ENCODE peak calls at places on chromosomes 12 and 14, in nine cellular contexts. One of them, this sample, is unnamed.

GRCh38 chr12:18799561-18799960 is 61.6 kb downstream of the CAPZA3 start:
- DNase-seq in EL: peak
- DNase-seq in stimulated activated CD8-positive, alpha-beta memory T cell treated with anti-CD3 and anti-CD28 coated beads, Interleukin-15, amount 100 ng/mL, for 1 hour: no peak
- DNase-seq in T-helper 9 cell: no peak
- DNase-seq in A549: no peak
- DNase-seq in effector memory CD4-positive, alpha-beta T cell: no peak
- DNase-seq in HTR-8/SVneo: peak
- DNase-seq in IMR-90: peak
- DNase-seq in RCC 7860: no peak
- DNase-seq in this sample: peak

GRCh38 chr14:57736391-57736790 is 129.5 kb downstream of the SLC35F4 start:
- DNase-seq in EL: no peak
- DNase-seq in stimulated activated CD8-positive, alpha-beta memory T cell treated with anti-CD3 and anti-CD28 coated beads, Interleukin-15, amount 100 ng/mL, for 1 hour: no peak
- DNase-seq in T-helper 9 cell: no peak
- DNase-seq in A549: no peak
- DNase-seq in effector memory CD4-positive, alpha-beta T cell: no peak
- DNase-seq in HTR-8/SVneo: no peak
- DNase-seq in IMR-90: no peak
- DNase-seq in RCC 7860: no peak
- DNase-seq in this sample: no peak

GRCh38 chr14:35814371-35815005 is 5.4 kb upstream of the RALGAPA1 start:
- DNase-seq in EL: peak
- DNase-seq in stimulated activated CD8-positive, alpha-beta memory T cell treated with anti-CD3 and anti-CD28 coated beads, Interleukin-15, amount 100 ng/mL, for 1 hour: peak
- DNase-seq in T-helper 9 cell: peak
- DNase-seq in A549: peak
- DNase-seq in effector memory CD4-positive, alpha-beta T cell: peak
- DNase-seq in HTR-8/SVneo: no peak
- DNase-seq in IMR-90: peak
- DNase-seq in RCC 7860: no peak
- DNase-seq in this sample: peak

GRCh38 chr14:68461086-68461485 is 331.8 kb downstream of the ZFP36L1 start:
- DNase-seq in EL: no peak
- DNase-seq in stimulated activated CD8-positive, alpha-beta memory T cell treated with anti-CD3 and anti-CD28 coated beads, Interleukin-15, amount 100 ng/mL, for 1 hour: no peak
- DNase-seq in T-helper 9 cell: no peak
- DNase-seq in A549: no peak
- DNase-seq in effector memory CD4-positive, alpha-beta T cell: no peak
- DNase-seq in HTR-8/SVneo: no peak
- DNase-seq in IMR-90: no peak
- DNase-seq in RCC 7860: no peak
- DNase-seq in this sample: no peak

GRCh38 chr12:56880416-56881035 is 53.7 kb downstream of the SDR9C7 start:
- DNase-seq in EL: no peak
- DNase-seq in stimulated activated CD8-positive, alpha-beta memory T cell treated with anti-CD3 and anti-CD28 coated beads, Interleukin-15, amount 100 ng/mL, for 1 hour: no peak
- DNase-seq in T-helper 9 cell: no peak
- DNase-seq in A549: no peak
- DNase-seq in effector memory CD4-positive, alpha-beta T cell: no peak
- DNase-seq in HTR-8/SVneo: no peak
- DNase-seq in IMR-90: no peak
- DNase-seq in RCC 7860: peak
- DNase-seq in this sample: peak

GRCh38 chr12:6827982-6828670 is at the start of gene P3H3:
- DNase-seq in EL: peak
- DNase-seq in stimulated activated CD8-positive, alpha-beta memory T cell treated with anti-CD3 and anti-CD28 coated beads, Interleukin-15, amount 100 ng/mL, for 1 hour: no peak
- DNase-seq in T-helper 9 cell: peak
- DNase-seq in A549: peak
- DNase-seq in effector memory CD4-positive, alpha-beta T cell: no peak
- DNase-seq in HTR-8/SVneo: peak
- DNase-seq in IMR-90: peak
- DNase-seq in RCC 7860: peak
- DNase-seq in this sample: peak

GRCh38 chr12:90682398-90682797 is 272.6 kb downstream of the CCER1 start:
- DNase-seq in EL: peak
- DNase-seq in stimulated activated CD8-positive, alpha-beta memory T cell treated with anti-CD3 and anti-CD28 coated beads, Interleukin-15, amount 100 ng/mL, for 1 hour: no peak
- DNase-seq in T-helper 9 cell: no peak
- DNase-seq in A549: no peak
- DNase-seq in effector memory CD4-positive, alpha-beta T cell: no peak
- DNase-seq in HTR-8/SVneo: no peak
- DNase-seq in IMR-90: peak
- DNase-seq in RCC 7860: no peak
- DNase-seq in this sample: no peak

GRCh38 chr14:81472096-81472800 is 61.4 kb downstream of the SEL1L start:
- DNase-seq in EL: no peak
- DNase-seq in stimulated activated CD8-positive, alpha-beta memory T cell treated with anti-CD3 and anti-CD28 coated beads, Interleukin-15, amount 100 ng/mL, for 1 hour: no peak
- DNase-seq in T-helper 9 cell: no peak
- DNase-seq in A549: no peak
- DNase-seq in effector memory CD4-positive, alpha-beta T cell: no peak
- DNase-seq in HTR-8/SVneo: no peak
- DNase-seq in IMR-90: peak
- DNase-seq in RCC 7860: no peak
- DNase-seq in this sample: no peak

GRCh38 chr12:7951671-7952070 is 15.7 kb upstream of the SLC2A3 start:
- DNase-seq in EL: no peak
- DNase-seq in stimulated activated CD8-positive, alpha-beta memory T cell treated with anti-CD3 and anti-CD28 coated beads, Interleukin-15, amount 100 ng/mL, for 1 hour: no peak
- DNase-seq in T-helper 9 cell: no peak
- DNase-seq in A549: no peak
- DNase-seq in effector memory CD4-positive, alpha-beta T cell: no peak
- DNase-seq in HTR-8/SVneo: no peak
- DNase-seq in IMR-90: no peak
- DNase-seq in RCC 7860: no peak
- DNase-seq in this sample: peak

GRCh38 chr14:50835280-50835679 is 4.3 kb upstream of the NIN start:
- DNase-seq in EL: peak
- DNase-seq in stimulated activated CD8-positive, alpha-beta memory T cell treated with anti-CD3 and anti-CD28 coated beads, Interleukin-15, amount 100 ng/mL, for 1 hour: no peak
- DNase-seq in T-helper 9 cell: no peak
- DNase-seq in A549: no peak
- DNase-seq in effector memory CD4-positive, alpha-beta T cell: no peak
- DNase-seq in HTR-8/SVneo: no peak
- DNase-seq in IMR-90: peak
- DNase-seq in RCC 7860: peak
- DNase-seq in this sample: peak

GRCh38 chr12:2291182-2291832 is 238.5 kb downstream of the CACNA1C start:
- DNase-seq in EL: no peak
- DNase-seq in stimulated activated CD8-positive, alpha-beta memory T cell treated with anti-CD3 and anti-CD28 coated beads, Interleukin-15, amount 100 ng/mL, for 1 hour: no peak
- DNase-seq in T-helper 9 cell: no peak
- DNase-seq in A549: peak
- DNase-seq in effector memory CD4-positive, alpha-beta T cell: peak
- DNase-seq in HTR-8/SVneo: peak
- DNase-seq in IMR-90: no peak
- DNase-seq in RCC 7860: peak
- DNase-seq in this sample: peak

GRCh38 chr12:89556976-89557375 is 31.1 kb upstream of the POC1B start:
- DNase-seq in EL: no peak
- DNase-seq in stimulated activated CD8-positive, alpha-beta memory T cell treated with anti-CD3 and anti-CD28 coated beads, Interleukin-15, amount 100 ng/mL, for 1 hour: no peak
- DNase-seq in T-helper 9 cell: no peak
- DNase-seq in A549: no peak
- DNase-seq in effector memory CD4-positive, alpha-beta T cell: no peak
- DNase-seq in HTR-8/SVneo: no peak
- DNase-seq in IMR-90: peak
- DNase-seq in RCC 7860: peak
- DNase-seq in this sample: peak

GRCh38 chr12:106417926-106418910 is 60.7 kb downstream of the POLR3B start:
- DNase-seq in EL: peak
- DNase-seq in stimulated activated CD8-positive, alpha-beta memory T cell treated with anti-CD3 and anti-CD28 coated beads, Interleukin-15, amount 100 ng/mL, for 1 hour: no peak
- DNase-seq in T-helper 9 cell: no peak
- DNase-seq in A549: no peak
- DNase-seq in effector memory CD4-positive, alpha-beta T cell: no peak
- DNase-seq in HTR-8/SVneo: peak
- DNase-seq in IMR-90: peak
- DNase-seq in RCC 7860: peak
- DNase-seq in this sample: peak

GRCh38 chr14:102510616-102511520 is 1.3 kb upstream of the ANKRD9 start:
- DNase-seq in EL: no peak
- DNase-seq in stimulated activated CD8-positive, alpha-beta memory T cell treated with anti-CD3 and anti-CD28 coated beads, Interleukin-15, amount 100 ng/mL, for 1 hour: no peak
- DNase-seq in T-helper 9 cell: no peak
- DNase-seq in A549: peak
- DNase-seq in effector memory CD4-positive, alpha-beta T cell: no peak
- DNase-seq in HTR-8/SVneo: no peak
- DNase-seq in IMR-90: no peak
- DNase-seq in RCC 7860: no peak
- DNase-seq in this sample: no peak

GRCh38 chr12:89067436-89067835 is 284.9 kb downstream of the DUSP6 start:
- DNase-seq in EL: peak
- DNase-seq in stimulated activated CD8-positive, alpha-beta memory T cell treated with anti-CD3 and anti-CD28 coated beads, Interleukin-15, amount 100 ng/mL, for 1 hour: no peak
- DNase-seq in T-helper 9 cell: no peak
- DNase-seq in A549: peak
- DNase-seq in effector memory CD4-positive, alpha-beta T cell: no peak
- DNase-seq in HTR-8/SVneo: peak
- DNase-seq in IMR-90: peak
- DNase-seq in RCC 7860: peak
- DNase-seq in this sample: peak

GRCh38 chr12:75834591-75834990 is 197.0 kb downstream of the PHLDA1 start:
- DNase-seq in EL: no peak
- DNase-seq in stimulated activated CD8-positive, alpha-beta memory T cell treated with anti-CD3 and anti-CD28 coated beads, Interleukin-15, amount 100 ng/mL, for 1 hour: no peak
- DNase-seq in T-helper 9 cell: no peak
- DNase-seq in A549: no peak
- DNase-seq in effector memory CD4-positive, alpha-beta T cell: no peak
- DNase-seq in HTR-8/SVneo: no peak
- DNase-seq in IMR-90: peak
- DNase-seq in RCC 7860: peak
- DNase-seq in this sample: peak

GRCh38 chr12:103928736-103929050 is 1.5 kb upstream of the HSP90B1 start:
- DNase-seq in EL: no peak
- DNase-seq in stimulated activated CD8-positive, alpha-beta memory T cell treated with anti-CD3 and anti-CD28 coated beads, Interleukin-15, amount 100 ng/mL, for 1 hour: no peak
- DNase-seq in T-helper 9 cell: peak
- DNase-seq in A549: no peak
- DNase-seq in effector memory CD4-positive, alpha-beta T cell: peak
- DNase-seq in HTR-8/SVneo: no peak
- DNase-seq in IMR-90: no peak
- DNase-seq in RCC 7860: no peak
- DNase-seq in this sample: no peak